ENCODE peak calls at places on chromosomes 13 and 19, in eight cellular contexts. T is head of caudate nucleus; Y is activated CD4-positive, alpha-beta T cell treated with anti-CD3 and anti-CD28 coated beads, Interleukin-2, amount 50 U/mL, for 1 hour; A is stimulated activated CD8-positive, alpha-beta memory T cell treated with anti-CD3 and anti-CD28 coated beads, Interleukin-4, amount 100 ng/mL, for 1 hour; U is NCI-H2029 treated with DMSO at 0.1 percent for 48 hours; C is BE2C; V is cardiac fibroblast; L is stimulated activated CD4-positive, alpha-beta T cell treated with anti-CD3 and anti-CD28 coated beads, TNF-alpha, amount 100 ng/mL, for 4 hours. M is an unnamed sample.

GRCh38 chr13:20461481-20461859 is 64.2 kb downstream of the CRYL1 start:
- DNase-seq in T (no peak), Y (no peak), A (no peak), U (no peak), C (no peak), V (peak), L (no peak), M (no peak)

GRCh38 chr19:1523412-1524205 is at the start of gene PLK5:
- DNase-seq in T (peak), Y (no peak), A (no peak), U (no peak), C (no peak), V (no peak), L (no peak), M (no peak)

GRCh38 chr13:106497079-106497478 is 38.4 kb downstream of the EFNB2 start:
- DNase-seq in T (no peak), Y (no peak), A (no peak), U (no peak), C (no peak), V (no peak), L (no peak), M (no peak)

GRCh38 chr19:11019262-11019661 is 58.4 kb downstream of the SMARCA4 start:
- DNase-seq in T (no peak), Y (no peak), A (no peak), U (no peak), C (no peak), V (no peak), L (no peak), M (no peak)

GRCh38 chr13:34657716-34658115 is 284.4 kb upstream of the NBEA start:
- DNase-seq in T (no peak), Y (no peak), A (no peak), U (no peak), C (no peak), V (no peak), L (no peak), M (no peak)

GRCh38 chr13:85982102-85982501 is 182.9 kb upstream of the SLITRK6 start:
- DNase-seq in T (no peak), Y (no peak), A (no peak), U (no peak), C (no peak), V (no peak), L (no peak), M (no peak)

GRCh38 chr13:48595330-48596127 is 58.2 kb upstream of the CYSLTR2 start:
- DNase-seq in T (peak), Y (peak), A (no peak), U (no peak), C (peak), V (peak), L (no peak), M (no peak)

GRCh38 chr13:49214917-49215376 is 5.2 kb upstream of the MLNR start:
- DNase-seq in T (no peak), Y (peak), A (no peak), U (no peak), C (no peak), V (peak), L (no peak), M (peak)

GRCh38 chr13:60152114-60152513 is 11.6 kb downstream of the DIAPH3 start:
- DNase-seq in T (no peak), Y (no peak), A (no peak), U (no peak), C (no peak), V (no peak), L (no peak), M (no peak)

GRCh38 chr13:33251131-33251629 is 34.4 kb downstream of the STARD13 start:
- DNase-seq in T (no peak), Y (no peak), A (no peak), U (no peak), C (peak), V (peak), L (no peak), M (no peak)

GRCh38 chr19:31548941-31549340 is 199.7 kb upstream of the TSHZ3 start:
- DNase-seq in T (no peak), Y (no peak), A (no peak), U (no peak), C (peak), V (peak), L (no peak), M (no peak)

GRCh38 chr19:38838208-38838985 is 6.8 kb upstream of the ECH1 start:
- DNase-seq in T (no peak), Y (no peak), A (no peak), U (no peak), C (peak), V (no peak), L (no peak), M (no peak)

GRCh38 chr19:54035215-54036178 is 28.2 kb downstream of the VSTM1 start:
- DNase-seq in T (no peak), Y (no peak), A (no peak), U (no peak), C (no peak), V (peak), L (no peak), M (no peak)

GRCh38 chr19:18107235-18108083 is 9.9 kb downstream of the MAST3 start:
- DNase-seq in T (no peak), Y (no peak), A (no peak), U (peak), C (no peak), V (no peak), L (no peak), M (peak)

GRCh38 chr13:32009362-32009761 is 22.2 kb upstream of the FRY start:
- DNase-seq in T (no peak), Y (no peak), A (no peak), U (no peak), C (no peak), V (no peak), L (no peak), M (no peak)

GRCh38 chr13:112587767-112588489 is at the start of gene TUBGCP3:
- DNase-seq in T (peak), Y (peak), A (peak), U (no peak), C (peak), V (peak), L (peak), M (peak)

GRCh38 chr19:6220385-6221191 is 59.2 kb downstream of the MLLT1 start:
- DNase-seq in T (no peak), Y (no peak), A (no peak), U (no peak), C (no peak), V (peak), L (no peak), M (no peak)

GRCh38 chr19:19656451-19657396 is 6.8 kb downstream of the ATP13A1 start:
- DNase-seq in T (no peak), Y (no peak), A (no peak), U (no peak), C (no peak), V (no peak), L (no peak), M (peak)